ENCODE peak calls at places on chromosomes 3 and 15, in seven cellular contexts. Q, A, R, Z, L, K and M are unnamed samples.

GRCh38 chr15:36643551-36643950 is 64.1 kb downstream of the CDIN1 start:
- DNase-seq in K (no peak), L (no peak), A (no peak), Z (no peak), R (no peak), Q (no peak), M (no peak)

GRCh38 chr15:81111510-81112375 is 22.3 kb upstream of the CFAP161 start:
- DNase-seq in Z (no peak), R (no peak), Q (no peak), L (peak; percentile 43), A (peak; percentile 43), K (no peak), M (peak; percentile 42)

GRCh38 chr3:27596334-27596841 is 112.2 kb upstream of the SLC4A7 start:
- DNase-seq in A (no peak), Z (no peak), K (no peak), R (no peak), Q (no peak), L (peak; percentile 56), M (no peak)

GRCh38 chr3:4993276-4994143 is 14.3 kb downstream of the BHLHE40 start:
- DNase-seq in Q (no peak), L (no peak), Z (no peak), A (no peak), K (no peak), R (no peak), M (no peak)

GRCh38 chr3:134368751-134369105 is 5.5 kb downstream of the AMOTL2 start:
- DNase-seq in R (no peak), Z (no peak), K (no peak), A (no peak), L (no peak), Q (no peak), M (no peak)

GRCh38 chr15:92610101-92610520 is 45.5 kb downstream of the FAM174B start:
- DNase-seq in Z (no peak), Q (no peak), R (no peak), L (no peak), A (no peak), K (no peak), M (no peak)

GRCh38 chr3:153219147-153219546 is 57.1 kb downstream of the RAP2B start:
- DNase-seq in Z (no peak), R (no peak), K (no peak), Q (no peak), L (no peak), A (no peak), M (no peak)

GRCh38 chr15:83114305-83114704 is 6.9 kb downstream of the TM6SF1 start:
- DNase-seq in L (no peak), A (no peak), K (no peak), Q (no peak), R (no peak), Z (no peak), M (no peak)

GRCh38 chr3:23739536-23739935 is 66.2 kb upstream of the UBE2E1 start:
- DNase-seq in A (no peak), L (no peak), Q (no peak), R (no peak), Z (no peak), K (no peak), M (no peak)

GRCh38 chr3:30511524-30512278 is 94.7 kb upstream of the TGFBR2 start:
- DNase-seq in R (no peak), A (no peak), K (peak; percentile 83), Q (no peak), L (no peak), Z (no peak), M (no peak)

GRCh38 chr3:166291510-166291909 is 454.3 kb upstream of the BCHE start:
- DNase-seq in L (no peak), R (no peak), Q (peak; percentile 15), Z (no peak), K (no peak), A (no peak), M (no peak)

GRCh38 chr15:89772933-89773583 is 3.1 kb upstream of the MESP2 start:
- DNase-seq in R (peak; percentile 37), Z (peak; percentile 52), A (no peak), K (peak; percentile 47), L (no peak), Q (no peak), M (no peak)

GRCh38 chr15:59298255-59298856 is 74.3 kb downstream of the MYO1E start:
- DNase-seq in L (peak; percentile 99), K (no peak), A (peak; percentile 28), Z (no peak), Q (no peak), R (no peak), M (peak; percentile 37)

GRCh38 chr15:68817304-68818087 is 3.2 kb downstream of the ANP32A start:
- DNase-seq in R (peak; percentile 76), K (peak; percentile 37), A (no peak), Z (peak; percentile 61), L (no peak), Q (no peak), M (no peak)

GRCh38 chr3:132756108-132756650 is 34.0 kb upstream of the NPHP3 start:
- DNase-seq in A (no peak), Q (no peak), K (no peak), Z (no peak), L (no peak), R (no peak), M (no peak)

GRCh38 chr15:98292442-98293240 is 332.1 kb downstream of the ARRDC4 start:
- DNase-seq in L (no peak), R (peak; percentile 77), Z (peak; percentile 82), A (peak; percentile 50), Q (peak; percentile 54), K (peak; percentile 27), M (peak; percentile 42)

GRCh38 chr15:53861792-53862191 is 102.3 kb upstream of the WDR72 start:
- DNase-seq in R (no peak), Q (no peak), Z (no peak), K (no peak), L (no peak), A (no peak), M (no peak)

GRCh38 chr3:37197810-37198371 is 23.5 kb upstream of the LRRFIP2 start:
- DNase-seq in Z (no peak), R (no peak), A (no peak), K (no peak), Q (no peak), L (no peak), M (no peak)

GRCh38 chr3:99789322-99789721 is 28.3 kb upstream of the CMSS1 start:
- DNase-seq in L (no peak), Z (no peak), A (peak; percentile 26), Q (no peak), K (peak; percentile 37), R (peak; percentile 62), M (no peak)

GRCh38 chr3:126629999-126630398 is 24.9 kb downstream of the TXNRD3 start:
- DNase-seq in L (no peak), Z (no peak), R (no peak), K (no peak), A (no peak), Q (no peak), M (no peak)

GRCh38 chr15:61075741-61076140 is 153.4 kb downstream of the RORA start:
- DNase-seq in R (no peak), A (no peak), Z (no peak), Q (no peak), K (no peak), L (no peak), M (no peak)

GRCh38 chr3:77869423-77869822 is 829.5 kb downstream of the ROBO2 start:
- DNase-seq in L (no peak), K (no peak), A (no peak), Q (no peak), R (no peak), Z (no peak), M (no peak)

GRCh38 chr3:46845397-46845859 is 17.8 kb downstream of the MYL3 start:
- DNase-seq in L (no peak), Q (no peak), Z (peak; percentile 40), A (no peak), R (peak; percentile 90), K (no peak), M (no peak)

GRCh38 chr3:133821767-133822638 is 16.4 kb downstream of the SRPRB start:
- DNase-seq in Q (peak; percentile 38), Z (peak; percentile 26), K (peak; percentile 83), A (no peak), L (no peak), R (no peak), M (no peak)

GRCh38 chr3:111152506-111152905 is 80.9 kb downstream of the NECTIN3 start:
- DNase-seq in A (no peak), R (no peak), Z (no peak), Q (no peak), L (no peak), K (no peak), M (no peak)

GRCh38 chr3:63354160-63354559 is 76.1 kb downstream of the SYNPR start:
- DNase-seq in A (no peak), Q (no peak), Z (no peak), R (no peak), K (no peak), L (no peak), M (no peak)

GRCh38 chr15:99707481-99708270 is 25.6 kb downstream of the LYSMD4 start:
- DNase-seq in L (no peak), R (no peak), K (no peak), Q (no peak), A (no peak), Z (no peak), M (no peak)

GRCh38 chr15:66027268-66027806 is 158.0 kb downstream of the RAB11A start:
- DNase-seq in A (no peak), L (no peak), R (no peak), Q (no peak), Z (no peak), K (no peak), M (no peak)

GRCh38 chr3:65004795-65005295 is 317.0 kb upstream of the ADAMTS9 start:
- DNase-seq in K (no peak), Q (no peak), Z (no peak), R (no peak), L (no peak), A (no peak), M (no peak)

GRCh38 chr15:89770041-89770440 is 6.1 kb upstream of the MESP2 start:
- DNase-seq in A (no peak), Z (no peak), R (no peak), Q (no peak), K (no peak), L (no peak), M (no peak)

GRCh38 chr15:85179700-85180099 is 198.0 kb downstream of the PDE8A start:
- DNase-seq in Q (no peak), Z (no peak), K (no peak), L (no peak), R (no peak), A (no peak), M (no peak)
- TF ChIP-seq POLR2AphosphoS5 in Q (no peak), Z (no peak), K (no peak), L (no peak), R (no peak), A (no peak), M (no peak)

GRCh38 chr3:161274691-161275298 is 53.7 kb downstream of the NMD3 start:
- DNase-seq in Z (peak; percentile 58), Q (peak; percentile 13), K (peak; percentile 51), A (peak; percentile 11), R (peak; percentile 27), L (no peak), M (peak; percentile 4)
- TF ChIP-seq TAF1 in Z (no peak), Q (no peak), K (no peak), A (no peak), R (no peak), L (no peak), M (no peak)

GRCh38 chr3:188267790-188268333 is 113.9 kb downstream of the LPP start:
- DNase-seq in Q (no peak), L (no peak), R (no peak), K (no peak), Z (no peak), A (no peak), M (no peak)
- TF ChIP-seq POLR2AphosphoS5 in Q (no peak), L (no peak), R (no peak), K (no peak), Z (no peak), A (no peak), M (no peak)

GRCh38 chr3:194928183-194928736 is 242.6 kb downstream of the FAM43A start:
- DNase-seq in Q (no peak), L (no peak), A (no peak), Z (no peak), K (no peak), R (no peak), M (no peak)
- TF ChIP-seq TAF1 in Q (no peak), L (no peak), A (no peak), Z (no peak), K (no peak), R (no peak), M (no peak)